ENCODE peak calls at places on chromosomes 4 and X, in seven cellular contexts. One of them, this sample, is unnamed.

GRCh38 chr4:154877110-154877760 is 96.2 kb downstream of the RBM46 start:
- DNase-seq in mammary epithelial cell: peak
- DNase-seq in glutamatergic neuron: no peak
- DNase-seq in H9: no peak
- DNase-seq in psoas muscle: no peak
- DNase-seq in lower lobe of right lung: no peak
- DNase-seq in astrocyte of the cerebellum: no peak
- DNase-seq in this sample: no peak

GRCh38 chr4:145440292-145441007 is 41.2 kb upstream of the SMAD1 start:
- DNase-seq in mammary epithelial cell: no peak
- DNase-seq in glutamatergic neuron: no peak
- DNase-seq in H9: no peak
- DNase-seq in psoas muscle: no peak
- DNase-seq in lower lobe of right lung: no peak
- DNase-seq in astrocyte of the cerebellum: no peak
- DNase-seq in this sample: no peak

GRCh38 chrX:99301990-99302389 is 1108.1 kb downstream of the PCDH19 start:
- DNase-seq in mammary epithelial cell: no peak
- DNase-seq in glutamatergic neuron: no peak
- DNase-seq in H9: no peak
- DNase-seq in psoas muscle: no peak
- DNase-seq in lower lobe of right lung: no peak
- DNase-seq in astrocyte of the cerebellum: no peak
- DNase-seq in this sample: no peak

GRCh38 chr4:53990641-53991040 is 73.8 kb downstream of the CHIC2 start:
- DNase-seq in mammary epithelial cell: no peak
- DNase-seq in glutamatergic neuron: no peak
- DNase-seq in H9: no peak
- DNase-seq in psoas muscle: no peak
- DNase-seq in lower lobe of right lung: no peak
- DNase-seq in astrocyte of the cerebellum: no peak
- DNase-seq in this sample: no peak

GRCh38 chr4:106287353-106287969 is 28.5 kb downstream of the TBCK start:
- DNase-seq in mammary epithelial cell: peak
- DNase-seq in glutamatergic neuron: no peak
- DNase-seq in H9: no peak
- DNase-seq in psoas muscle: no peak
- DNase-seq in lower lobe of right lung: no peak
- DNase-seq in astrocyte of the cerebellum: peak
- DNase-seq in this sample: no peak

GRCh38 chr4:128820631-128821119 is 11.2 kb downstream of the JADE1 start:
- DNase-seq in mammary epithelial cell: no peak
- DNase-seq in glutamatergic neuron: no peak
- DNase-seq in H9: no peak
- DNase-seq in psoas muscle: no peak
- DNase-seq in lower lobe of right lung: no peak
- DNase-seq in astrocyte of the cerebellum: no peak
- DNase-seq in this sample: no peak

GRCh38 chrX:11765449-11765848 is 7.4 kb downstream of the MSL3 start:
- DNase-seq in mammary epithelial cell: no peak
- DNase-seq in glutamatergic neuron: no peak
- DNase-seq in H9: no peak
- DNase-seq in psoas muscle: no peak
- DNase-seq in lower lobe of right lung: no peak
- DNase-seq in astrocyte of the cerebellum: no peak
- DNase-seq in this sample: no peak

GRCh38 chr4:82787342-82787741 is 11.3 kb downstream of the SCD5 start:
- DNase-seq in mammary epithelial cell: peak
- DNase-seq in glutamatergic neuron: no peak
- DNase-seq in H9: peak
- DNase-seq in psoas muscle: no peak
- DNase-seq in lower lobe of right lung: no peak
- DNase-seq in astrocyte of the cerebellum: no peak
- DNase-seq in this sample: no peak

GRCh38 chr4:68124262-68124661 is 5.4 kb downstream of the TMPRSS11F start:
- DNase-seq in mammary epithelial cell: no peak
- DNase-seq in glutamatergic neuron: no peak
- DNase-seq in H9: no peak
- DNase-seq in psoas muscle: no peak
- DNase-seq in lower lobe of right lung: no peak
- DNase-seq in astrocyte of the cerebellum: no peak
- DNase-seq in this sample: no peak

GRCh38 chr4:95213361-95213760 is 335.4 kb downstream of the UNC5C start:
- DNase-seq in mammary epithelial cell: no peak
- DNase-seq in glutamatergic neuron: no peak
- DNase-seq in H9: no peak
- DNase-seq in psoas muscle: no peak
- DNase-seq in lower lobe of right lung: no peak
- DNase-seq in astrocyte of the cerebellum: no peak
- DNase-seq in this sample: no peak

GRCh38 chrX:37603938-37604409 is 32.5 kb downstream of the LANCL3 start:
- DNase-seq in mammary epithelial cell: peak
- DNase-seq in glutamatergic neuron: no peak
- DNase-seq in H9: no peak
- DNase-seq in psoas muscle: no peak
- DNase-seq in lower lobe of right lung: no peak
- DNase-seq in astrocyte of the cerebellum: no peak
- DNase-seq in this sample: no peak

GRCh38 chr4:67288964-67289363 is 256.3 kb downstream of the CENPC start:
- DNase-seq in mammary epithelial cell: no peak
- DNase-seq in glutamatergic neuron: peak
- DNase-seq in H9: peak
- DNase-seq in psoas muscle: no peak
- DNase-seq in lower lobe of right lung: no peak
- DNase-seq in astrocyte of the cerebellum: no peak
- DNase-seq in this sample: no peak

GRCh38 chrX:105973387-105973739 is 65.2 kb downstream of the SERPINA7 start:
- DNase-seq in mammary epithelial cell: no peak
- DNase-seq in glutamatergic neuron: no peak
- DNase-seq in H9: no peak
- DNase-seq in psoas muscle: no peak
- DNase-seq in lower lobe of right lung: no peak
- DNase-seq in astrocyte of the cerebellum: no peak
- DNase-seq in this sample: no peak

GRCh38 chr4:158786155-158786581 is 17.3 kb downstream of the FNIP2 start:
- DNase-seq in mammary epithelial cell: no peak
- DNase-seq in glutamatergic neuron: no peak
- DNase-seq in H9: no peak
- DNase-seq in psoas muscle: no peak
- DNase-seq in lower lobe of right lung: no peak
- DNase-seq in astrocyte of the cerebellum: peak
- DNase-seq in this sample: no peak

GRCh38 chr4:158788608-158789007 is 19.8 kb downstream of the FNIP2 start:
- DNase-seq in mammary epithelial cell: no peak
- DNase-seq in glutamatergic neuron: no peak
- DNase-seq in H9: no peak
- DNase-seq in psoas muscle: no peak
- DNase-seq in lower lobe of right lung: no peak
- DNase-seq in astrocyte of the cerebellum: no peak
- DNase-seq in this sample: no peak

GRCh38 chr4:158789853-158790252 is 21.0 kb downstream of the FNIP2 start:
- DNase-seq in mammary epithelial cell: no peak
- DNase-seq in glutamatergic neuron: no peak
- DNase-seq in H9: no peak
- DNase-seq in psoas muscle: no peak
- DNase-seq in lower lobe of right lung: no peak
- DNase-seq in astrocyte of the cerebellum: no peak
- DNase-seq in this sample: no peak

GRCh38 chr4:158791588-158791987 is 22.8 kb downstream of the FNIP2 start:
- DNase-seq in mammary epithelial cell: no peak
- DNase-seq in glutamatergic neuron: no peak
- DNase-seq in H9: no peak
- DNase-seq in psoas muscle: no peak
- DNase-seq in lower lobe of right lung: no peak
- DNase-seq in astrocyte of the cerebellum: no peak
- DNase-seq in this sample: no peak

DNA sequence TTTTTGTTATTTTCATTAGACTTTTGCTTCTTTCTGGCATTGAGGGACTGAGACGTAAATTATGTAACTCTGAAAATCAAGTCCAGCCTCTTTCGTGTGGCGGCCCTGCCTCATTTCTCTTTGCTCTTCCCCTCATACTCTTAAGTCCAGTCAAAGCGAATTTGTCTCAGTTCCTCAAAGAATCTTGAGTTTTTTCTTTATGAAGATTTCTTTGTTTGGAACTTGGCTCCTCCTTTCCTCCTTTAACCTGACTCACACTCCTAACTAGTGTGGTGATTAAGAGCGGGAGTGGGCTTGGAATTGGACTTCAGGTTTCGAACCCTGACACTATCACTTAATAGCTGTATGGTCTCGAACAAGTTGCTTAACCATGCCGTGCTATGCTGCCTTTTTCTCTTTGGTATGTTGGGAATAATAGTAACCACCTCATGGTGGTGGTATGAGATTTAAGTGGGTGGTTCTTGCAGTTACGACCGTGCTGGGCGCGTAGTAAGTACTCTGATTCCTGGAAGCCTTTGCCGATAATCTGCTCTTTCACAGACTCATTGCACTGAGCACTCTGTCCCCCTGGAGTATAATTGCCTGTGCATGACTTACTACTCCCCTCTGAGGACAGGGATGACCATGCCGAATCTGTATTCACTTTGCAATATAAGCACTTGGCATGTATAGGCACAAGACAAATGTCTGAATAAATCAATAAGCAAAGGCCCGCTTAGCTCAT is 19.1 kb downstream of the FNIP2 start:
- DNase-seq in mammary epithelial cell: no peak
- DNase-seq in glutamatergic neuron: no peak
- DNase-seq in H9: no peak
- DNase-seq in psoas muscle: no peak
- DNase-seq in lower lobe of right lung: no peak
- DNase-seq in astrocyte of the cerebellum: no peak
- DNase-seq in this sample: no peak
- TF ChIP-seq CTCF in mammary epithelial cell: no peak
- TF ChIP-seq CTCF in glutamatergic neuron: no peak
- TF ChIP-seq CTCF in H9: no peak
- TF ChIP-seq CTCF in psoas muscle: no peak
- TF ChIP-seq CTCF in lower lobe of right lung: no peak
- TF ChIP-seq CTCF in astrocyte of the cerebellum: no peak
- TF ChIP-seq CTCF in this sample: no peak

GRCh38 chrX:17081535-17081934 is 135.1 kb downstream of the REPS2 start:
- DNase-seq in mammary epithelial cell: no peak
- DNase-seq in glutamatergic neuron: no peak
- DNase-seq in H9: no peak
- DNase-seq in psoas muscle: no peak
- DNase-seq in lower lobe of right lung: no peak
- DNase-seq in astrocyte of the cerebellum: no peak
- DNase-seq in this sample: no peak

GRCh38 chrX:17081969-17082368 is 135.5 kb downstream of the REPS2 start:
- DNase-seq in mammary epithelial cell: no peak
- DNase-seq in glutamatergic neuron: no peak
- DNase-seq in H9: no peak
- DNase-seq in psoas muscle: no peak
- DNase-seq in lower lobe of right lung: no peak
- DNase-seq in astrocyte of the cerebellum: no peak
- DNase-seq in this sample: no peak

GRCh38 chrX:17086317-17086716 is 139.9 kb downstream of the REPS2 start:
- DNase-seq in mammary epithelial cell: no peak
- DNase-seq in glutamatergic neuron: no peak
- DNase-seq in H9: no peak
- DNase-seq in psoas muscle: no peak
- DNase-seq in lower lobe of right lung: no peak
- DNase-seq in astrocyte of the cerebellum: no peak
- DNase-seq in this sample: no peak

GRCh38 chrX:17078031-17078730 is 131.7 kb downstream of the REPS2 start:
- DNase-seq in mammary epithelial cell: peak
- DNase-seq in glutamatergic neuron: no peak
- DNase-seq in H9: no peak
- DNase-seq in psoas muscle: no peak
- DNase-seq in lower lobe of right lung: no peak
- DNase-seq in astrocyte of the cerebellum: peak
- DNase-seq in this sample: no peak

DNA sequence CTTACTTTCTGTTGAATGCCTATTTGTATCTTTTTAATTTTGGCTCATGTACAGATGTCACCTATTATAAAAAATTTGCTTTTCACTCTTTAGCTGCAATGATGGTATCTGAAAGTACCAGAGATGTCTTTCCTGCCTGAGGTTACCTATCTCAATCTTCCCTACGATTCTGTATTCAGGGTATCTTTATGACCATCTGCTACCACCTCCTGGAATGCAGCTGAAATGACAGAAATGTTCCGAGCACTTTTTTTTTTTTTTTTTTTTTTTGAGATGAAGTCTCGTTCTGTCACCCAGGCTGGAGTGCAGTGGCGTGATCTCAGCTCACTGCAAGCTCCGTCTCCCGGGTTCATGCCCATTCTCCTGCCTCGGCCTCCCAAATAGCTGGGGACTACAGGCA is 136.4 kb downstream of the REPS2 start:
- DNase-seq in mammary epithelial cell: peak
- DNase-seq in glutamatergic neuron: no peak
- DNase-seq in H9: no peak
- DNase-seq in psoas muscle: no peak
- DNase-seq in lower lobe of right lung: no peak
- DNase-seq in astrocyte of the cerebellum: no peak
- DNase-seq in this sample: no peak
- TF ChIP-seq CTCF in mammary epithelial cell: peak
- TF ChIP-seq CTCF in glutamatergic neuron: no peak
- TF ChIP-seq CTCF in H9: peak
- TF ChIP-seq CTCF in psoas muscle: no peak
- TF ChIP-seq CTCF in lower lobe of right lung: no peak
- TF ChIP-seq CTCF in astrocyte of the cerebellum: peak
- TF ChIP-seq CTCF in this sample: peak

DNA sequence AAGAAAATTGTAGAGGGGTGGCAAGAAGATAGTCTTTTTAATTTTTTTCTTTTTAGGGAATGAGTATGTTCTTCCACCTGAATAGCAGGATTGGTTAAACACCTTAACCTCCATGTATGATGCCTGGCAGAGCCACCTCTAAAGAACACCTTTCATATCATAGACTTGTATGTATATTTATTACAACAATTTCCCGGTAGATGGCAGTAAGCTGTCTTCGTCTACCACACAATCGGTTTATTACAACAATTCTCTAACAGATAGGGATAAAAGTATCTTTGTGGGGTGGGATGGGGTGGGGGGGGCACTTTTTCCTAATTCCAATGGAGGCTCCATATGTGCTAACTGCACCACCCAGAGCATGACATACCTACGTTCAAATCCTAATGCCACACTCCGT is 255.5 kb downstream of the LDB2 start:
- DNase-seq in mammary epithelial cell: no peak
- DNase-seq in glutamatergic neuron: no peak
- DNase-seq in H9: no peak
- DNase-seq in psoas muscle: no peak
- DNase-seq in lower lobe of right lung: no peak
- DNase-seq in astrocyte of the cerebellum: no peak
- DNase-seq in this sample: no peak
- TF ChIP-seq CTCF in mammary epithelial cell: peak
- TF ChIP-seq CTCF in glutamatergic neuron: no peak
- TF ChIP-seq CTCF in H9: no peak
- TF ChIP-seq CTCF in psoas muscle: no peak
- TF ChIP-seq CTCF in lower lobe of right lung: no peak
- TF ChIP-seq CTCF in astrocyte of the cerebellum: no peak
- TF ChIP-seq CTCF in this sample: no peak

DNA sequence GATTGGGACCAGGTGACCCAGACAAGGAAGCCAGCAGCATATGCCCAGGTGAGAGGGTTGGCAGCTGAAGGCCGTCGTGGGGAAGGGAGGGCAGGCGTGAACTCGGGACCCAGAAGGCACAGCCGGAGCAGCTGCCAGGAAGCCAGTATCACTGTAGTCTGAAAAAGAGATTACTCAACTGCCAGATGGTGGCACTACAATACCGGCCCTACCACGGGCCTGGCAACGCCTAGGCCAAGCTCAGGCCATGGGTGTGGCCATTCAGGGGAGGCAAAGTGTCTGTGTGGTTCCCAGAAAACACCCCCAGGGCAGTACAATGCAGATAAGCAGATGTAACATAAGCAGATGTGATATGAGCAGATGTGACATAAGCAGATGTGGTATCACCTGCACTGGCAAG is 236.0 kb downstream of the AFAP1 start:
- DNase-seq in mammary epithelial cell: no peak
- DNase-seq in glutamatergic neuron: no peak
- DNase-seq in H9: no peak
- DNase-seq in psoas muscle: no peak
- DNase-seq in lower lobe of right lung: no peak
- DNase-seq in astrocyte of the cerebellum: no peak
- DNase-seq in this sample: no peak
- TF ChIP-seq CTCF in mammary epithelial cell: no peak
- TF ChIP-seq CTCF in glutamatergic neuron: no peak
- TF ChIP-seq CTCF in H9: no peak
- TF ChIP-seq CTCF in psoas muscle: no peak
- TF ChIP-seq CTCF in lower lobe of right lung: no peak
- TF ChIP-seq CTCF in astrocyte of the cerebellum: no peak
- TF ChIP-seq CTCF in this sample: no peak

This sample was measured in RWPE2.